ENCODE peak calls at places on chromosomes 13 and 19, in six cellular contexts. X is neuronal stem cell, O is mesendoderm, E is H9, B is IMR-90, S is trophoblast cell. R is an unnamed sample.

GRCh38 chr19:49679832-49680472 is 2.9 kb downstream of the PRMT1 start:
- DNase-seq in O (no peak), S (no peak), B (no peak), E (no peak), X (no peak), R (no peak)

GRCh38 chr19:52188822-52189744 is 769 bp upstream of the PPP2R1A start:
- DNase-seq in B (no peak), O (no peak), S (peak), X (no peak), E (no peak), R (peak)

GRCh38 chr19:11481777-11482383 is 1.0 kb upstream of the ELAVL3 start:
- DNase-seq in B (peak), O (peak), S (no peak), X (peak), E (peak), R (peak)

GRCh38 chr19:2609389-2610116 is 92.9 kb downstream of the GNG7 start:
- DNase-seq in S (no peak), B (no peak), O (no peak), X (no peak), E (no peak), R (no peak)

GRCh38 chr19:23343434-23344010 is 51.7 kb downstream of the ZNF91 start:
- DNase-seq in E (no peak), S (no peak), X (no peak), B (no peak), O (no peak), R (no peak)

GRCh38 chr19:9871626-9872338 is 36.7 kb downstream of the PIN1 start:
- DNase-seq in E (no peak), X (no peak), B (no peak), O (no peak), S (no peak), R (no peak)

GRCh38 chr19:6239871-6240676 is 39.7 kb downstream of the MLLT1 start:
- DNase-seq in S (no peak), O (no peak), X (no peak), B (no peak), E (no peak), R (no peak)

GRCh38 chr13:37906880-37907279 is 37.3 kb upstream of the TRPC4 start:
- DNase-seq in S (no peak), E (no peak), B (no peak), O (no peak), X (no peak), R (no peak)

GRCh38 chr13:30138511-30138910 is 168.8 kb downstream of the KATNAL1 start:
- DNase-seq in E (no peak), O (peak), S (no peak), B (no peak), X (no peak), R (no peak)
- H2BK5ac ChIP-seq in E (no peak), O (peak), S (peak), B (no peak), X (no peak), R (no peak)

GRCh38 chr19:45809643-45810159 is 5.4 kb downstream of the RSPH6A start:
- DNase-seq in B (peak), S (no peak), E (peak), O (peak), X (no peak), R (no peak)
- H2BK5ac ChIP-seq in B (peak), S (no peak), E (no peak), O (no peak), X (no peak), R (no peak)

GRCh38 chr19:34232566-34233481 is 21.5 kb upstream of the GARRE1 start:
- DNase-seq in X (no peak), E (no peak), S (no peak), B (peak), O (no peak), R (no peak)
- H2BK5ac ChIP-seq in X (no peak), E (no peak), S (no peak), B (peak), O (no peak), R (no peak)

DNA sequence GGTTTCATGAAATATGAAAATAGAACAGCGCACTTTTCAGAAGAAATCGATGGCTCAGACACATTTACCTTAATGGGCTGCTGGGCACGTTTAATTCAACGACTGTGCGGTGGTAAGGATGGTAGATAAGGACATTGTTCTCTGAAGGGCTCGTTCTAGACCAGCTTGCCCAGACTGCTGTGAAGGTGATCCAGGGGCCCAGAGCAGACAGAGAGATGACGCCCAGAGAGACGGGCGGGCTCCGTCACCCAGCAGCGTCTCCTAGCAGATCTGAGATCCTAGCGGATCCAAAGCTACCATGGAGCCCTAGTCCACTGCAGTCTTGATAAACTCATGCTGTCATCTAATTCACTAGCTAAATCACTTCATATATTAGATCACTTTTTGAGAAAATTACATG is 21.4 kb downstream of the COL4A2 start:
- DNase-seq in E (no peak), B (no peak), O (no peak), X (no peak), S (no peak), R (no peak)
- H2BK5ac ChIP-seq in E (no peak), B (peak), O (no peak), X (no peak), S (no peak), R (no peak)

GRCh38 chr19:20928371-20928770 is 5.3 kb downstream of the ZNF85 start:
- DNase-seq in S (no peak), X (no peak), O (no peak), B (peak), E (no peak), R (no peak)

GRCh38 chr19:20925481-20925880 is 2.4 kb downstream of the ZNF85 start:
- DNase-seq in B (no peak), S (no peak), X (no peak), E (peak), O (no peak), R (no peak)

GRCh38 chr19:20926796-20927195 is 3.7 kb downstream of the ZNF85 start:
- DNase-seq in X (no peak), E (no peak), S (no peak), B (no peak), O (peak), R (no peak)

DNA sequence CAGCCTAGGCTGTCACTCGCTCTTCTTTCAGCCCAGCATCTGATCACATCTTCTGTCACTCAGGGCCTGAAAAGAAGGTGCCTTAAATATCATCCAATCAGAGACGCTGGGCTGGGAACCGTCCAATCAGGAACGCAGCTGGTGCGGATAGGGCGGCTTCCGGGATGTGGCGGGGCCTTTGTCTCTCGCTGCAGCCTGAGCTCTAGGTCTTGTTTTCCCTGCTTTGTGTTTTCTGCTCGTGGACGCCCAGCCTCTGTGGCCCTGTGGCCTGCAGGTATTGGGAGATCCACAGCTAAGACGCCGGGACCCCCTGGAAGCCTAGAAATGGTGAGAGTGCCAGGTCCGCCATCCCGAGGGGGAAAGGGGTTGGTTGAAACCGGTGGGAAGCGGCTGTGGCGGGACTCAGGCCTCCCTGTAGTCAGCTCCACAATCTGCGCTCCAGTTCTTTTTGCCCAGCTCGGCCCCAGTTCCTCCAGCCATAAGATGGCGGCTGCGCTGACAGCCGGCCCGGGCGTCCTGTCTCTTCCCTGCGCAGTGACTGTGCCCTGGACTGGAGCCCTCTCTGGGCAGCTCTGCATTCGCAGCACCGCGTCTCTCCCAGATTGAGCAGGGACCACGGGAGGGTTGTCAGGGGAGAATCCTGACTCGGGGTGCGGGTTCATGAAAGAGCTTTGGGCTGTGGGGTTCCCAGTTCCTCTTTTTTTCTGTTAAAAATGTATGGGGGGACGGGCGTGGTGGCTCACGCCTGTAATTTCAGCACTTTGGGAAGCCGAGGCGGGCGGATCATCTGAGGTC is at the start of gene ZNF85:
- DNase-seq in X (peak), S (peak), O (peak), B (peak), E (peak), R (peak)
- H2BK5ac ChIP-seq in X (peak), S (peak), O (peak), B (peak), E (peak), R (peak)

DNA sequence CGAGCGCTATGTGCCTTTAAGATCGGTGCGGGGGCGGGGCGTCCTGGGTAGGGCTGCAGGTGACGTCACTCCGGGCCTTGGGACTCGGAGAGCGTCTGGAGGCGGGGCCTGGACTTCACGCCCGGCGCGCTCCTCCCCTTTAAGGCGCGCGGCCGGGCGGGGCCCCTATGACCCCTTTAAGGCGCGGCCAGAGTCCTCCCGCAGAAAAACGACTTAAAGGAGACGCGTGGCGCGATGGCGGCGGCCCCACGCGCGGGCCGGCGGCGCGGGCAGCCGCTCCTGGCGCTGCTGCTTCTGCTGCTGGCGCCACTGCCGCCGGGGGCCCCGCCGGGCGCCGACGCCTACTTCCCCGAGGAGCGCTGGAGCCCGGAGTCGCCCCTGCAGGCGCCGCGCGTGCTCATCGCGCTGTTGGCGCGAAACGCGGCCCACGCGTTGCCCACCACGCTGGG is at the start of gene COLGALT1:
- DNase-seq in O (peak), E (peak), S (peak), B (peak), X (peak), R (peak)
- H2BK5ac ChIP-seq in O (no peak), E (no peak), S (peak), B (peak), X (peak), R (no peak)

GRCh38 chr19:29714953-29715694 is at the start of gene C19orf12:
- DNase-seq in B (peak), S (peak), E (no peak), X (peak), O (peak), R (peak)
- H2BK5ac ChIP-seq in B (peak), S (peak), E (no peak), X (peak), O (no peak), R (peak)